ENCODE peak calls at places on chromosomes 3 and 15, in seven cellular contexts. A, L, R, E, H, C and J are unnamed samples.

GRCh38 chr3:51710631-51711351 is 3.9 kb downstream of the GRM2 start:
- DNase-seq in C (no peak), R (no peak), E (no peak), H (no peak), A (no peak), L (no peak), J (no peak)

GRCh38 chr3:174219738-174220137 is 639.4 kb upstream of the NAALADL2 start:
- DNase-seq in A (no peak), R (no peak), H (no peak), C (no peak), L (no peak), E (no peak), J (no peak)

GRCh38 chr3:50264964-50265485 is 3.9 kb upstream of the SEMA3B start:
- DNase-seq in E (no peak), H (no peak), L (no peak), A (no peak), R (no peak), C (no peak), J (no peak)

GRCh38 chr3:197495999-197496745 is 59.6 kb downstream of the BDH1 start:
- DNase-seq in C (no peak), E (peak; percentile 47), H (peak; percentile 30), A (no peak), R (no peak), L (no peak), J (no peak)

GRCh38 chr15:69557340-69558137 is 104.9 kb downstream of the RPLP1 start:
- DNase-seq in C (peak; percentile 92), H (peak; percentile 17), A (no peak), E (no peak), R (no peak), L (no peak), J (no peak)

GRCh38 chr3:95356764-95357501 is 1294.1 kb downstream of the NSUN3 start:
- DNase-seq in R (no peak), A (no peak), C (no peak), L (no peak), E (no peak), H (no peak), J (no peak)

GRCh38 chr3:57423335-57423734 is 120.8 kb downstream of the DNAH12 start:
- DNase-seq in C (no peak), H (no peak), R (no peak), L (no peak), E (no peak), A (no peak), J (no peak)

GRCh38 chr3:69738859-69739203 is 433 bp upstream of the MITF start:
- DNase-seq in L (no peak), R (no peak), C (no peak), A (no peak), H (no peak), E (no peak), J (no peak)

GRCh38 chr3:57582470-57583168 is 14.5 kb downstream of the ARF4 start:
- DNase-seq in L (no peak), A (no peak), E (no peak), R (no peak), C (no peak), H (no peak), J (no peak)

GRCh38 chr3:115623414-115623868 is at the start of gene GAP43:
- DNase-seq in C (peak; percentile 66), A (no peak), L (no peak), H (no peak), R (no peak), E (peak; percentile 12), J (peak; percentile 37)

GRCh38 chr3:32147935-32148334 is 41.5 kb downstream of the GPD1L start:
- DNase-seq in R (no peak), E (no peak), A (no peak), C (no peak), L (no peak), H (peak; percentile 39), J (no peak)

GRCh38 chr3:127459891-127460290 is 130.6 kb downstream of the TPRA1 start:
- DNase-seq in A (no peak), L (no peak), R (no peak), E (no peak), H (no peak), C (no peak), J (no peak)

GRCh38 chr3:172666873-172667694 is 43.8 kb downstream of the NCEH1 start:
- DNase-seq in C (peak; percentile 88), A (peak; percentile 38), H (peak; percentile 69), L (peak; percentile 80), E (peak; percentile 80), R (peak; percentile 53), J (peak; percentile 57)

GRCh38 chr3:175046666-175047065 is 187.5 kb downstream of the NAALADL2 start:
- DNase-seq in R (no peak), H (no peak), A (no peak), L (no peak), E (no peak), C (no peak), J (no peak)